ENCODE peak calls at places on chromosomes 4 and X, in eight cellular contexts. K is activated T-cell treated with anti-CD3 and anti-CD28 coated beads for 1 hour; S is sigmoid colon; O is GF-D8; M is activated CD4-positive, alpha-beta T cell treated with anti-CD3 and anti-CD28 coated beads, Interleukin-2, amount 50 U/mL, for 48 hours; Y is activated naive CD4-positive, alpha-beta T cell treated with anti-CD3 and anti-CD28 coated beads, Interleukin-2, amount 50 U/mL, for 72 hours; I is PC-3; N is progenitor cell of endocrine pancreas. L is an unnamed sample.

GRCh38 chr4:181017038-181017437 is 1226.2 kb upstream of the TENM3 start:
- DNase-seq in K (no peak), S (no peak), O (no peak), M (no peak), Y (no peak), I (no peak), N (no peak), L (no peak)

GRCh38 chr4:146981651-146982050 is 36.0 kb upstream of the TTC29 start:
- DNase-seq in K (no peak), S (no peak), O (no peak), M (no peak), Y (no peak), I (no peak), N (no peak), L (no peak)

GRCh38 chr4:143362392-143363046 is 25.8 kb downstream of the GAB1 start:
- DNase-seq in K (no peak), S (no peak), O (no peak), M (no peak), Y (no peak), I (no peak), N (no peak), L (no peak)

GRCh38 chr4:189096717-189097116 is 844.0 kb upstream of the FRG1 start:
- DNase-seq in K (no peak), S (no peak), O (no peak), M (no peak), Y (no peak), I (no peak), N (no peak), L (no peak)

GRCh38 chr4:87864321-87864720 is 31.6 kb downstream of the MEPE start:
- DNase-seq in K (no peak), S (no peak), O (no peak), M (no peak), Y (no peak), I (no peak), N (no peak), L (no peak)

GRCh38 chrX:150475466-150475865 is 93.0 kb upstream of the MTM1 start:
- DNase-seq in K (no peak), S (no peak), O (no peak), M (no peak), Y (no peak), I (no peak), N (no peak), L (no peak)

GRCh38 chrX:45743081-45743533 is 542.4 kb upstream of the DIPK2B start:
- DNase-seq in K (no peak), S (no peak), O (no peak), M (no peak), Y (no peak), I (peak; percentile 81), N (no peak), L (no peak)

GRCh38 chr4:149638073-149638472 is 177.6 kb downstream of the IQCM start:
- DNase-seq in K (no peak), S (no peak), O (no peak), M (no peak), Y (no peak), I (peak; percentile 79), N (no peak), L (no peak)

GRCh38 chr4:1593038-1593417 is 91.1 kb downstream of the FAM53A start:
- DNase-seq in K (no peak), S (peak; percentile 56), O (no peak), M (no peak), Y (no peak), I (no peak), N (no peak), L (peak; percentile 64)

GRCh38 chr4:10963958-10964705 is 279.6 kb upstream of the CLNK start:
- DNase-seq in K (no peak), S (no peak), O (no peak), M (no peak), Y (no peak), I (no peak), N (no peak), L (no peak)

GRCh38 chrX:38811515-38812239 is 10.4 kb downstream of the MID1IP1 start:
- DNase-seq in K (no peak), S (no peak), O (no peak), M (no peak), Y (no peak), I (no peak), N (no peak), L (no peak)

GRCh38 chr4:39044947-39045734 is 12.9 kb upstream of the TMEM156 start:
- DNase-seq in K (peak; percentile 13), S (peak; percentile 72), O (no peak), M (peak; percentile 36), Y (peak; percentile 48), I (no peak), N (no peak), L (peak; percentile 94)

GRCh38 chr4:1494416-1495315 is 88.4 kb upstream of the NKX1-1 start:
- DNase-seq in K (no peak), S (peak; percentile 55), O (no peak), M (no peak), Y (no peak), I (no peak), N (no peak), L (no peak)

GRCh38 chr4:30001628-30002027 is 718.5 kb upstream of the PCDH7 start:
- DNase-seq in K (no peak), S (no peak), O (no peak), M (no peak), Y (no peak), I (no peak), N (no peak), L (no peak)

GRCh38 chr4:102787096-102787867 is 26.5 kb upstream of the MANBA start:
- DNase-seq in K (no peak), S (no peak), O (no peak), M (no peak), Y (no peak), I (peak; percentile 17), N (no peak), L (no peak)

GRCh38 chr4:142846729-142847606 is 867 bp upstream of the INPP4B start:
- DNase-seq in K (peak; percentile 63), S (no peak), O (no peak), M (peak; percentile 73), Y (peak; percentile 71), I (peak; percentile 90), N (peak; percentile 37), L (peak; percentile 71)

GRCh38 chr4:1561286-1561990 is 122.7 kb downstream of the FAM53A start:
- DNase-seq in K (no peak), S (no peak), O (no peak), M (no peak), Y (no peak), I (no peak), N (no peak), L (no peak)

GRCh38 chrX:30620980-30621716 is 32.1 kb upstream of the GK start:
- DNase-seq in K (no peak), S (no peak), O (no peak), M (no peak), Y (no peak), I (peak; percentile 78), N (no peak), L (no peak)

GRCh38 chrX:134619838-134620237 is 38.4 kb downstream of the PLAC1 start:
- DNase-seq in K (no peak), S (no peak), O (no peak), M (no peak), Y (no peak), I (peak; percentile 40), N (no peak), L (no peak)